ENCODE peak calls at places on chromosomes 3 and 15, in nine cellular contexts. O is spleen, G is WERI-Rb-1, A is PC-3, S is hepatocyte, T is neuronal stem cell, R is transverse colon, K is sigmoid colon, C is neural progenitor cell. W is an unnamed sample.

GRCh38 chr3:71251156-71251775 is 332.3 kb downstream of the FOXP1 start:
- DNase-seq in R (no peak), G (no peak), C (no peak), T (no peak), S (no peak), K (no peak), A (peak; percentile 89), O (no peak), W (no peak)

GRCh38 chr15:45162771-45163507 is 24.8 kb downstream of the SHF start:
- DNase-seq in S (peak; percentile 88), C (peak; percentile 87), R (peak; percentile 80), A (peak; percentile 84), T (peak; percentile 68), O (peak; percentile 87), K (peak; percentile 89), G (peak; percentile 94), W (peak; percentile 80)

GRCh38 chr3:14329116-14329830 is 73.1 kb upstream of the SLC6A6 start:
- DNase-seq in G (no peak), A (peak; percentile 62), K (no peak), C (peak; percentile 90), R (peak; percentile 37), S (peak; percentile 60), T (peak; percentile 69), O (peak; percentile 31), W (peak; percentile 73)

GRCh38 chr3:55467099-55467498 is 20.0 kb downstream of the WNT5A start:
- DNase-seq in C (no peak), R (no peak), O (no peak), S (no peak), A (no peak), G (no peak), K (no peak), T (no peak), W (no peak)

GRCh38 chr3:120604784-120605183 is 8.6 kb downstream of the NDUFB4 start:
- DNase-seq in K (no peak), R (no peak), S (no peak), A (no peak), C (peak; percentile 43), T (no peak), G (peak; percentile 20), O (no peak), W (no peak)

GRCh38 chr3:126544596-126545281 is 14.0 kb downstream of the C3orf22 start:
- DNase-seq in A (no peak), T (no peak), K (peak; percentile 46), G (peak; percentile 30), S (no peak), R (peak; percentile 7), O (peak; percentile 63), C (no peak), W (no peak)

GRCh38 chr15:72229076-72229946 is 1.7 kb downstream of the PKM start:
- DNase-seq in G (no peak), C (no peak), K (peak; percentile 65), S (no peak), T (no peak), A (no peak), O (no peak), R (no peak), W (no peak)

GRCh38 chr15:50298340-50298739 is 32.8 kb upstream of the HDC start:
- DNase-seq in T (no peak), K (no peak), R (no peak), O (no peak), S (no peak), G (no peak), C (no peak), A (no peak), W (no peak)

GRCh38 chr3:71185733-71186455 is 397.6 kb downstream of the FOXP1 start:
- DNase-seq in O (no peak), C (no peak), K (no peak), G (no peak), A (peak; percentile 35), T (no peak), R (peak; percentile 22), S (peak; percentile 31), W (no peak)

GRCh38 chr3:88180398-88180999 is 30.7 kb downstream of the C3orf38 start:
- DNase-seq in R (no peak), C (peak; percentile 6), K (no peak), T (no peak), G (peak; percentile 15), A (peak; percentile 69), O (no peak), S (peak; percentile 44), W (peak; percentile 11)

GRCh38 chr3:58059349-58060321 is 51.4 kb downstream of the FLNB start:
- DNase-seq in R (peak; percentile 64), A (no peak), S (peak; percentile 88), K (peak; percentile 91), G (no peak), C (no peak), O (no peak), T (no peak), W (no peak)

DNA sequence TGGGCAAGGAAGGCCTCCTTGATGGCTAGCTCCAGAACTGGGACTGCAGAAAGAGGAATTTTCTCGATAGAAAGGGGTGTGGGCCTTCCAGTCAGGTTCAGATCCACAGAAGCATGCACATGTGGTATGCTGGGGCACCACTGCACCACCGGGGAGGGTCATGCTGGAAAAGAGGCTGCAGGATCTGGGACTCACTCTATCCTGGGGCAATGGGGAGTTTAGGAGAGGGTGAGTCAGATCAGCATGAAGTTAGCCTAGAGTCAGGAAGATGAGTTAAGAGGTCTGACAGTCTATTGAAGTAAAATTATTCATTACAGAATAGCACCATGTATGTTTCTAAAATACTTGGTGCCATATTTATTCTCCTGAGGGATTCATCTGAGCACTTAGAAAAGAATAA is 130.2 kb upstream of the TOPAZ1 start:
- DNase-seq in G (no peak), T (no peak), O (no peak), K (no peak), C (no peak), R (no peak), A (no peak), S (no peak), W (no peak)
- H3K36me3 ChIP-seq in G (no peaks in the 10 kb centered on the region), T (no peaks in the 10 kb centered on the region), O (no peaks in the 10 kb centered on the region), K (no peaks in the 10 kb centered on the region), C (no peaks in the 10 kb centered on the region), R (no peaks in the 10 kb centered on the region), A (no peaks in the 10 kb centered on the region), S (no peaks in the 10 kb centered on the region), W (no peaks in the 10 kb centered on the region)

DNA sequence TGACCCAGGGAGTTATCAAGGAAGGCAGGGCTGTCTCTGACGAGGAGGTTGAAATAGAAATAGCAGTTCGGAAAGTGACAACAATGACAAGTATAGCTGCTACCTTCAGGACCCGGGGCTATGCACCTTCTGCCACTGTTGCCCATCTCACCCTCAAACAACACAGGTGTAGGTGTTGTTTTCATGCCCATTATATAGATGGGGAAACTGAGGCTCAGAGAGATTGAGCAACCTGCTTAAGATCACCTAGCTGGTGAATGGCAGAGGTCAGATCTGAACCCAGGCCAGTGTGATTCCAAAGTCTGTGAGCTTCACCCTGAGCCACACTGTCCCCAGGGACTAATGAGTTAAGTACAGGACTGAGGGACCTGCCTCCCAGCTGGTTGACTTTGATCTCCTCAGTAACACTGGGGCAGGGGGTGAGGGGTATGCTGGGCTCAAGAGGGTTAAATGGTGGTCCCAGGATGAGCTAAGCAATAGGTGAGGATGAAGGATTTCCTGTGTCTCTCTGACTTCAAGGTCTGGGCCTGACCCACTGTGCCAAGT is 35.2 kb downstream of the ATP2B2 start:
- DNase-seq in C (no peak), T (no peak), A (no peak), G (no peak), O (no peak), R (no peak), S (no peak), K (no peak), W (no peak)
- H3K27me3 ChIP-seq in C (no peaks in the 10 kb centered on the region), T (peaks cover 8% of the 10 kb centered on the region), A (peaks cover 46% of the 10 kb centered on the region), G (no peaks in the 10 kb centered on the region), O (peaks cover 29% of the 10 kb centered on the region), R (peaks cover 34% of the 10 kb centered on the region), S (peaks cover 13% of the 10 kb centered on the region), K (peaks cover 4% of the 10 kb centered on the region), W (no peaks in the 10 kb centered on the region)

GRCh38 chr15:62124176-62124952 is 40.7 kb downstream of the C2CD4B start:
- DNase-seq in T (no peak), R (no peak), G (no peak), K (no peak), C (no peak), A (peak; percentile 63), O (no peak), S (no peak), W (no peak)
- H3K27ac ChIP-seq in T (no peak overlapping the region), R (peak overlapping the region; percentile 64), G (no peak overlapping the region), K (no peak overlapping the region), C (no peak overlapping the region), A (peak overlapping the region; percentile 90), O (peak overlapping the region; percentile 55), S (peak overlapping the region; percentile 81), W (no peak overlapping the region)

DNA sequence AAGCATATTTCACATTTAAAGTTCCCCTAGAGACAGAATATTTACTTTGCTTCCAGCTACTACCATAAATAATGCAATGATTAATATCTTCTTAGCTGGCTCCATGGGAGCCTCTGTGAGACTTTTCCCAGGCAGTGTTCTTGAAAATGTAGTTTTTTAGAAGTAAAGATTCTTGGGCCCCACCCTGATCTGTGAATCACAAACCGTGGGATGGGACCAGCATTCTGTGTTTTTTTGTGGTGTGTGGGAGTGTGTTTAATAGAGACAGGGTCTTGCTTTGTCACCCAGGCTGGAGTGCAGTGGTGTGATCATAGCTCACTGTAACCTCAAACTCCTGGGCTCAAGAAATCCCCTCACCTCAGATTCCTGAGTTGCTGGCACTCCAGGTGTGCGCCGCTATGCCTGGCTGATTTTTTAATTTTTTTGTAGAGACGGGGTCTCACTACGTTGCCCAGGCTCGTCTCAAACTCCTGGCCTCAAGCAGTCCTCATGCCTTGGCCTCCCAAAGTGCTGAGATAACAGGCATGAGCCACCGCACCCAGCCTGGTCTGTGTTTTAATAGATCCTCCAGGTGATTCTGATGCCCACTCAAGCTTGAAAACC is 83.0 kb downstream of the KLHL25 start:
- DNase-seq in R (no peak), C (no peak), G (no peak), A (no peak), O (no peak), S (no peak), K (no peak), T (no peak), W (no peak)
- H3K36me3 ChIP-seq in R (no peaks in the 10 kb centered on the region), C (peaks cover 5% of the 10 kb centered on the region), G (peaks cover 93% of the 10 kb centered on the region), A (no peaks in the 10 kb centered on the region), O (peaks cover 87% of the 10 kb centered on the region), S (no peaks in the 10 kb centered on the region), K (peaks cover 17% of the 10 kb centered on the region), T (peaks cover 71% of the 10 kb centered on the region), W (no peaks in the 10 kb centered on the region)

GRCh38 chr3:98522538-98523281 is at the start of gene CLDND1:
- DNase-seq in T (peak; percentile 93), R (peak; percentile 98), K (peak; percentile 98), A (peak; percentile 99), O (peak; percentile 100), S (peak; percentile 98), C (peak; percentile 98), G (peak; percentile 96), W (peak; percentile 70)

GRCh38 chr3:98529856-98530459 is 1.8 kb upstream of the GPR15 start:
- DNase-seq in K (no peak), T (no peak), S (no peak), R (no peak), C (no peak), G (peak; percentile 19), A (no peak), O (no peak), W (no peak)

GRCh38 chr3:98521897-98522537 is 685 bp downstream of the CLDND1 start:
- DNase-seq in T (peak; percentile 26), R (peak; percentile 58), C (peak; percentile 60), S (peak; percentile 81), G (peak; percentile 19), K (peak; percentile 68), O (peak; percentile 78), A (peak; percentile 83), W (no peak)

GRCh38 chr3:98528474-98529346 is 3.1 kb upstream of the GPR15 start:
- DNase-seq in A (no peak), G (no peak), O (no peak), R (no peak), K (no peak), T (peak; percentile 65), S (no peak), C (peak; percentile 80), W (no peak)

GRCh38 chr3:98525494-98525893 is 2.8 kb upstream of the CLDND1 start:
- DNase-seq in T (no peak), S (no peak), O (no peak), R (no peak), G (no peak), K (no peak), C (no peak), A (no peak), W (no peak)
- H3K27me3 ChIP-seq in T (no peaks in the 10 kb centered on the region), S (no peaks in the 10 kb centered on the region), O (no peaks in the 10 kb centered on the region), R (no peaks in the 10 kb centered on the region), G (no peaks in the 10 kb centered on the region), K (no peaks in the 10 kb centered on the region), C (peaks cover 48% of the 10 kb centered on the region), A (no peaks in the 10 kb centered on the region), W (no peaks in the 10 kb centered on the region)